ENCODE peak calls at places on chromosome 1, in six cellular contexts. W is NT2/D1; C is GM20000; Y is iPS DF 6.9; K is CD8-positive, alpha-beta T cell; N is CD4-positive, CD25-positive, alpha-beta regulatory T cell. Z is an unnamed sample.

GRCh38 chr1:236576004-236576403 is 28.3 kb downstream of the HEATR1 start:
- DNase-seq in K (no peak), Y (no peak), N (no peak), C (no peak), W (no peak), Z (no peak)

GRCh38 chr1:25617626-25618432 is 1.2 kb downstream of the MAN1C1 start:
- DNase-seq in C (no peak), Y (no peak), K (no peak), N (no peak), W (no peak), Z (no peak)

GRCh38 chr1:40477680-40478057 is 579 bp downstream of the ZFP69 start:
- DNase-seq in N (no peak), Y (no peak), C (peak), W (peak), K (no peak), Z (no peak)

GRCh38 chr1:52542085-52542688 is 10.7 kb downstream of the TUT4 start:
- DNase-seq in W (no peak), C (no peak), Y (no peak), N (no peak), K (no peak), Z (no peak)

GRCh38 chr1:171800342-171800741 is 18.9 kb downstream of the METTL13 start:
- DNase-seq in K (no peak), W (no peak), C (no peak), N (no peak), Y (no peak), Z (no peak)

GRCh38 chr1:30527511-30528140 is 195.8 kb downstream of the MATN1 start:
- DNase-seq in K (no peak), W (no peak), N (no peak), C (no peak), Y (no peak), Z (no peak)

GRCh38 chr1:107689157-107689556 is 275.8 kb downstream of the VAV3 start:
- DNase-seq in W (peak), Y (no peak), N (no peak), C (no peak), K (no peak), Z (no peak)

GRCh38 chr1:29505537-29506220 is 269.4 kb downstream of the PTPRU start:
- DNase-seq in Y (no peak), W (no peak), N (no peak), C (no peak), K (no peak), Z (no peak)

GRCh38 chr1:208207388-208208131 is 36.6 kb downstream of the PLXNA2 start:
- DNase-seq in C (no peak), W (no peak), K (no peak), Y (no peak), N (no peak), Z (no peak)

GRCh38 chr1:88780485-88780884 is 96.4 kb downstream of the PKN2 start:
- DNase-seq in W (no peak), Y (no peak), K (no peak), C (no peak), N (no peak), Z (no peak)

GRCh38 chr1:201731592-201731991 is 97.4 kb upstream of the IPO9 start:
- DNase-seq in K (no peak), W (no peak), N (no peak), Y (no peak), C (no peak), Z (no peak)

Z was measured in GM12878.